ENCODE peak calls at places on chromosomes 11 and 22, in five cellular contexts. B is GM23248, P is hepatocyte, R is keratinocyte, A is gastrocnemius medialis. H is an unnamed sample.

GRCh38 chr11:10715571-10715970 is 22.0 kb upstream of the IRAG1 start:
- DNase-seq in R (no peak), B (peak; percentile 40), A (no peak), P (no peak), H (no peak)

GRCh38 chr22:27601195-27601594 is 200.4 kb downstream of the MN1 start:
- DNase-seq in P (no peak), R (no peak), A (no peak), B (no peak), H (no peak)

GRCh38 chr11:12179521-12179920 is 69.1 kb downstream of the MICAL2 start:
- DNase-seq in R (no peak), B (no peak), A (no peak), P (no peak), H (no peak)

GRCh38 chr11:69213315-69213714 is 57.6 kb downstream of the SMIM38 start:
- DNase-seq in P (no peak), B (no peak), R (no peak), A (no peak), H (no peak)

GRCh38 chr11:76700177-76701100 is 29.9 kb upstream of the LRRC32 start:
- DNase-seq in B (peak; percentile 99), P (peak; percentile 82), A (peak; percentile 39), R (no peak), H (no peak)

GRCh38 chr11:18135308-18135707 is 2.9 kb downstream of the MRGPRX3 start:
- DNase-seq in B (no peak), A (no peak), R (no peak), P (no peak), H (no peak)

GRCh38 chr11:93290061-93290460 is 40.5 kb upstream of the DEUP1 start:
- DNase-seq in A (no peak), R (no peak), B (no peak), P (no peak), H (no peak)

GRCh38 chr22:28899199-28899853 is 16.0 kb downstream of the ZNRF3 start:
- DNase-seq in R (peak; percentile 66), A (no peak), P (no peak), B (no peak), H (no peak)

GRCh38 chr11:68682531-68682931 is 1.8 kb upstream of the GAL start:
- DNase-seq in B (peak; percentile 65), P (no peak), A (no peak), R (no peak), H (no peak)

GRCh38 chr11:76395296-76395695 is 14.2 kb downstream of the GVQW3 start:
- DNase-seq in B (no peak), P (no peak), A (no peak), R (no peak), H (no peak)

GRCh38 chr22:47607486-47607885 is 845.0 kb downstream of the TBC1D22A start:
- DNase-seq in R (no peak), A (no peak), B (no peak), P (no peak), H (no peak)

GRCh38 chr11:94876645-94877445 is 96.5 kb downstream of the CWC15 start:
- DNase-seq in R (no peak), A (peak; percentile 58), B (peak; percentile 98), P (peak; percentile 87), H (no peak)

GRCh38 chr22:42803454-42803853 is 53.6 kb downstream of the ARFGAP3 start:
- DNase-seq in R (no peak), B (no peak), A (peak; percentile 84), P (no peak), H (no peak)

GRCh38 chr22:42808516-42808915 is 48.6 kb downstream of the ARFGAP3 start:
- DNase-seq in B (no peak), R (no peak), P (no peak), A (no peak), H (no peak)

GRCh38 chr22:42805998-42806481 is 51.0 kb downstream of the ARFGAP3 start:
- DNase-seq in P (no peak), A (no peak), R (no peak), B (no peak), H (no peak)

GRCh38 chr22:42805016-42805997 is 51.8 kb downstream of the ARFGAP3 start:
- DNase-seq in A (peak; percentile 73), R (no peak), P (no peak), B (no peak), H (no peak)

DNA sequence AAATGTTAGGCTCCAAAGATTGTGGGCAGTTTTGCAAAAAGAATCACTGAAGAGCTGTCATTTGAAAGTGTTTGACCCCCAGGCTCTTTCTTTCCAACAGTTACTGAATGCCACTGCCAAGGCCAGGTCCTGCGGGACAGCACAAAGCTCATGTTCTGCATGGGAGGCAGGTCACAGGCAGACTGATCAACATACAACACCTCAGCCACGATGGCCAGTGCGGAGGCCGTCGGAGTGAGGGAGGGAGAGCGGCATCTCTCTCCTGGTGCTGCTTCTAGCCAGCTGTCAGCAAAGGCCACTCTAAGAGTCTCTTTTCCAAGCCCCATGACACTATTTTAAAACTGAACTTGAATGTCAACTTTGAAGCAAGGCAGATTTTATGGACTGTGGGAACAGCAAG is 49.9 kb downstream of the ARFGAP3 start:
- DNase-seq in B (no peak), A (no peak), P (no peak), R (no peak), H (no peak)
- H3K27ac ChIP-seq in B (no peak overlapping the region), A (no peak overlapping the region), P (no peak overlapping the region), R (no peak overlapping the region), H (no peak overlapping the region)

GRCh38 chr11:27414644-27415043 is 51.6 kb upstream of the CCDC34 start:
- DNase-seq in R (no peak), P (no peak), A (no peak), B (no peak), H (no peak)
- H3K4me1 ChIP-seq in R (peaks cover 45% of the 10 kb centered on the region), P (no peaks in the 10 kb centered on the region), A (peaks cover 7% of the 10 kb centered on the region), B (no peaks in the 10 kb centered on the region), H (peaks cover 3% of the 10 kb centered on the region)

DNA sequence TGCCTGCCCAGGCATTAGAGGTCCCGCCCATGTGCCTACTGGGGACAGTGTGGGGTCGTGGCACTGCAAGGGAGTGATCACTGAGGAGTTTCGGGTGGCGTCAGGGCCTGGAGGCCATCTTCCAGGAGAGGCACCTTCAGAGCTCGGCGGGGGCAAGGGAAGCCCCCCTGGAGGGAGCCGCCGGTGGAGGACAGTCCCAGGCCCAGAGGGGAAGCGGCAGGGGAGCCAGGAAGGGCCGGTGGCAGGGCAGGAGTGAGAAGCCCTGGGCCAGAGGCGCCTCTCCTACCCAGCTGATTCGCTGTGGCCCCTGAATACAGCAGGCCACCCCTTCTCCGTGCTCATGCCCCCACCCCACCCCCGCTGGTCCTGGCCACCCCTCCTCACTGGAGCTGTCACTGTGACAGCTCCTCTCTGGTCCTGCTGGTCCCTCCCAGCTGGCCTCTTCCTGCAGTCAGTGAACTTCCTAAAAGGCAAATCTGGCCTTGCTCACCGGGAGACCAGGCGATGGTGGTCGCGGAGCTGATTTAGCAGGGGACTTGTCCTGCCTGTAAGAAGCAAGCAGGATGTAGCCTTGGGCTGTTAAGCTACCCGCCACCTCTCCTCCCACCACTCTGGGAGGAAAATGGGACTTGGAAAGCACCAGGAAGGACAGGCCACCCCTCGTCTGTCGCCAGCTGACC is 2.1 kb upstream of the MAPK11 start:
- DNase-seq in A (no peak), R (no peak), P (no peak), B (no peak), H (no peak)
- H3K4me3 ChIP-seq in A (no peak overlapping the region), R (no peak overlapping the region), P (no peak overlapping the region), B (no peak overlapping the region), H (no peak overlapping the region)

GRCh38 chr22:23714596-23715588 is 24.1 kb downstream of the RGL4 start:
- DNase-seq in P (no peak), R (no peak), B (no peak), A (no peak), H (no peak)
- H3K27ac ChIP-seq in P (no peak overlapping the region), R (no peak overlapping the region), B (no peak overlapping the region), A (no peak overlapping the region), H (no peak overlapping the region)

DNA sequence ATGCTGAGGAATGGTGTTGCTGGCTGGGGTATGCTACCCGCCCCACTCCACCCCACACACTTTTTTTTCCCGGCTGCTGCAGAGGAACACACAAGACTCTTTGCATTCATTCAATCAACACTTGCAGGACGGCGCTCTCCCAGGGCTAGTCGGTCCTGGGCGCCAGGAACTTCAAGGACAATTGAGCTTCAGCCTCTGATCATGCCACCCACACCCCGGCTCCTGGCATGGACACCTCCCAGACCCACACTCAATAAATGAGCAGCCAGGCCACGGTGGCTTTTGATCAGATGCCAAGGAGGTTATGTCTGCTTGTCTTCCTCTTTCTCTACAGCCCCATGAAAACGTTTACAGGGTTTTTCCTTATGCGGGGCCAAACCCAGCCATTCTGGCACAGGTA is 19.8 kb downstream of the TPST2 start:
- DNase-seq in B (no peak), P (no peak), R (no peak), A (no peak), H (no peak)
- H3K4me1 ChIP-seq in B (no peaks in the 10 kb centered on the region), P (no peaks in the 10 kb centered on the region), R (peaks cover 22% of the 10 kb centered on the region), A (peaks cover 29% of the 10 kb centered on the region), H (peaks cover 10% of the 10 kb centered on the region)

GRCh38 chr11:111785076-111785475 is 18.9 kb upstream of the PPP2R1B start:
- DNase-seq in B (no peak), A (no peak), R (no peak), P (no peak), H (no peak)
- H3K4me3 ChIP-seq in B (no peak overlapping the region), A (no peak overlapping the region), R (no peak overlapping the region), P (no peak overlapping the region), H (no peak overlapping the region)